ENCODE peak calls at places on chromosome 11, in seven cellular contexts. One of them, this sample, is unnamed.

GRCh38 chr11:73331138-73331916 is 23.3 kb downstream of the ARHGEF17 start:
- DNase-seq in heart right ventricle: no peak
- DNase-seq in AG09319: no peak
- DNase-seq in RWPE1: no peak
- DNase-seq in endothelial cell of umbilical vein: no peak
- DNase-seq in kidney tubule cell: peak; percentile 35
- DNase-seq in T-helper 1 cell: no peak
- DNase-seq in this sample: no peak

GRCh38 chr11:55949330-55949729 is 13.1 kb upstream of the OR5I1 start:
- DNase-seq in kidney tubule cell: no peak
- DNase-seq in T-helper 1 cell: no peak
- DNase-seq in RWPE1: no peak
- DNase-seq in endothelial cell of umbilical vein: no peak
- DNase-seq in heart right ventricle: no peak
- DNase-seq in AG09319: no peak
- DNase-seq in this sample: no peak

GRCh38 chr11:118295834-118296454 is 8.6 kb upstream of the CD3E start:
- DNase-seq in RWPE1: peak; percentile 68
- DNase-seq in endothelial cell of umbilical vein: peak; percentile 59
- DNase-seq in T-helper 1 cell: no peak
- DNase-seq in heart right ventricle: no peak
- DNase-seq in AG09319: no peak
- DNase-seq in kidney tubule cell: peak; percentile 82
- DNase-seq in this sample: peak; percentile 55

GRCh38 chr11:35288817-35289541 is 130.4 kb downstream of the SLC1A2 start:
- DNase-seq in RWPE1: no peak
- DNase-seq in kidney tubule cell: peak; percentile 67
- DNase-seq in AG09319: no peak
- DNase-seq in T-helper 1 cell: no peak
- DNase-seq in heart right ventricle: no peak
- DNase-seq in endothelial cell of umbilical vein: no peak
- DNase-seq in this sample: no peak

GRCh38 chr11:86099727-86100320 is 30.9 kb upstream of the PICALM start:
- DNase-seq in RWPE1: peak; percentile 46
- DNase-seq in AG09319: no peak
- DNase-seq in endothelial cell of umbilical vein: no peak
- DNase-seq in kidney tubule cell: peak; percentile 83
- DNase-seq in heart right ventricle: no peak
- DNase-seq in T-helper 1 cell: no peak
- DNase-seq in this sample: no peak

GRCh38 chr11:31233425-31233824 is 136.1 kb downstream of the DCDC1 start:
- DNase-seq in heart right ventricle: no peak
- DNase-seq in T-helper 1 cell: no peak
- DNase-seq in kidney tubule cell: peak; percentile 18
- DNase-seq in AG09319: no peak
- DNase-seq in RWPE1: no peak
- DNase-seq in endothelial cell of umbilical vein: no peak
- DNase-seq in this sample: no peak

GRCh38 chr11:134536677-134537076 is 124.6 kb upstream of the B3GAT1 start:
- DNase-seq in AG09319: no peak
- DNase-seq in T-helper 1 cell: no peak
- DNase-seq in endothelial cell of umbilical vein: no peak
- DNase-seq in kidney tubule cell: no peak
- DNase-seq in RWPE1: no peak
- DNase-seq in heart right ventricle: peak; percentile 2
- DNase-seq in this sample: no peak

GRCh38 chr11:116910378-116910777 is 73.0 kb upstream of the APOA1 start:
- DNase-seq in heart right ventricle: no peak
- DNase-seq in RWPE1: no peak
- DNase-seq in kidney tubule cell: no peak
- DNase-seq in AG09319: peak; percentile 5
- DNase-seq in T-helper 1 cell: no peak
- DNase-seq in endothelial cell of umbilical vein: no peak
- DNase-seq in this sample: no peak

GRCh38 chr11:804599-804964 is 449 bp downstream of the PIDD1 start:
- DNase-seq in heart right ventricle: no peak
- DNase-seq in RWPE1: no peak
- DNase-seq in AG09319: no peak
- DNase-seq in endothelial cell of umbilical vein: no peak
- DNase-seq in T-helper 1 cell: no peak
- DNase-seq in kidney tubule cell: no peak
- DNase-seq in this sample: no peak

This sample was measured in stomach.